ENCODE peak calls at places on chromosomes 16 and 17, in four cellular contexts. T, Q, G and Z are unnamed samples.

GRCh38 chr17:2926019-2926650 is 129.9 kb downstream of the RAP1GAP2 start:
- DNase-seq in G (no peak), T (no peak), Q (no peak), Z (no peak)

GRCh38 chr17:82231562-82232321 is 2.9 kb downstream of the SLC16A3 start:
- DNase-seq in T (peak; percentile 94), Q (peak; percentile 21), G (no peak), Z (no peak)

GRCh38 chr17:18070861-18071340 is 16.8 kb upstream of the DRG2 start:
- DNase-seq in Q (no peak), G (peak; percentile 46), T (no peak), Z (no peak)

GRCh38 chr17:56939869-56940484 is 20.9 kb downstream of the COIL start:
- DNase-seq in G (peak; percentile 74), Q (no peak), T (no peak), Z (peak; percentile 38)

GRCh38 chr16:49504626-49505025 is 131.0 kb downstream of the C16orf78 start:
- DNase-seq in T (peak; percentile 36), Q (no peak), G (no peak), Z (no peak)

GRCh38 chr17:978110-979093 is 1.2 kb downstream of the NXN start:
- DNase-seq in G (no peak), Q (no peak), T (peak; percentile 77), Z (no peak)

GRCh38 chr16:83983491-83983890 is 15.4 kb downstream of the NECAB2 start:
- DNase-seq in Q (no peak), T (no peak), G (no peak), Z (no peak)

GRCh38 chr16:8634991-8635736 is 13.7 kb downstream of the METTL22 start:
- DNase-seq in G (no peak), T (no peak), Q (no peak), Z (no peak)

GRCh38 chr17:13074026-13074425 is 56.2 kb upstream of the ELAC2 start:
- DNase-seq in G (no peak), T (no peak), Q (no peak), Z (no peak)

GRCh38 chr16:54359555-54359954 is 73.0 kb upstream of the IRX3 start:
- DNase-seq in Q (no peak), G (no peak), T (no peak), Z (no peak)

GRCh38 chr16:560701-561412 is 663 bp downstream of the PRR35 start:
- DNase-seq in G (peak; percentile 42), T (no peak), Q (no peak), Z (no peak)

GRCh38 chr17:64278614-64279013 is 15.6 kb upstream of the TEX2 start:
- DNase-seq in T (no peak), G (no peak), Q (no peak), Z (no peak)